ENCODE peak calls at places on chromosomes 11 and 22, in five cellular contexts. K, O, V, W and J are unnamed samples.

GRCh38 chr11:107011977-107012376 is 6.3 kb downstream of the GUCY1A2 start:
- DNase-seq in V (no peak), K (no peak), O (no peak), W (no peak), J (no peak)

GRCh38 chr11:111105566-111105965 is 140.0 kb upstream of the POU2AF2 start:
- DNase-seq in K (no peak), W (no peak), O (no peak), V (no peak), J (no peak)

GRCh38 chr11:47388697-47389576 is 10.6 kb upstream of the SPI1 start:
- DNase-seq in V (no peak), O (peak), W (no peak), K (no peak), J (no peak)

GRCh38 chr11:118001494-118001971 is 15.3 kb downstream of the IL10RA start:
- DNase-seq in K (no peak), V (no peak), O (no peak), W (no peak), J (no peak)

GRCh38 chr22:40666151-40666848 is 13.0 kb upstream of the MCHR1 start:
- DNase-seq in K (no peak), O (peak), W (no peak), V (no peak), J (no peak)

GRCh38 chr11:111604392-111605009 is 2.3 kb downstream of the SIK2 start:
- DNase-seq in K (no peak), W (peak), V (peak), O (peak), J (peak)

GRCh38 chr11:93843906-93844305 is 6.5 kb downstream of the VSTM5 start:
- DNase-seq in K (no peak), W (no peak), O (no peak), V (no peak), J (no peak)

GRCh38 chr11:9601041-9601875 is 27.8 kb downstream of the WEE1 start:
- DNase-seq in W (peak), O (no peak), K (peak), V (no peak), J (no peak)

GRCh38 chr22:27213766-27214581 is 556.6 kb downstream of the MIAT start:
- DNase-seq in K (no peak), W (no peak), O (no peak), V (no peak), J (no peak)

GRCh38 chr11:109077340-109077927 is 344.6 kb upstream of the C11orf87 start:
- DNase-seq in W (no peak), V (no peak), O (no peak), K (no peak), J (no peak)

GRCh38 chr11:68099474-68100405 is 21.4 kb downstream of the CHKA start:
- DNase-seq in V (peak), K (no peak), W (peak), O (peak), J (no peak)

DNA sequence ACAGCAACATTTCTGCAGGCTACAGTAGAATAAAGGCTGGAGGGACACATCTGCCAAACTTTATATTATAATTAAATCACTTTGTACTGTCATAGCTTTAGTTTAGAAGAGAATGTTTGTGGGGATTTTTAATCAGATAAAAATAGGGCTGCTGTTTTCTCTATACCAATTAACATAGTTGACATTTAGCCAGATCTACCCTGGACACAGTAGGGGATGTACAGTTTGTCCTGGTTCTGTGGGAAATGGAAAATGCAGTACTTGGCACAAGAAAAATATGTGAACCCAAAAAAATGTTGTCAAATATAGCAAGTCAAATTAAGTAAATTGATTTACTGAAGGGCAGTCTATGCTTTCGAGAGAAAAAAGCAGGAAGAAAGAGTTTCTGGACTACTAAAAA is 20.8 kb upstream of the PICALM start:
- DNase-seq in O (no peak), K (no peak), W (no peak), V (no peak), J (no peak)
- TF ChIP-seq SRF in O (no peak), K (no peak), W (no peak), V (no peak), J (no peak)

GRCh38 chr11:35917676-35918075 is 26.2 kb upstream of the LDLRAD3 start:
- DNase-seq in K (no peak), V (no peak), O (no peak), W (no peak), J (no peak)

GRCh38 chr11:35914824-35915223 is 29.0 kb upstream of the LDLRAD3 start:
- DNase-seq in O (no peak), W (no peak), V (no peak), K (no peak), J (no peak)

GRCh38 chr11:35919244-35919643 is 24.6 kb upstream of the LDLRAD3 start:
- DNase-seq in V (no peak), K (no peak), O (no peak), W (no peak), J (no peak)

GRCh38 chr11:35918716-35919115 is 25.1 kb upstream of the LDLRAD3 start:
- DNase-seq in O (no peak), K (no peak), V (no peak), W (no peak), J (no peak)

GRCh38 chr11:35916270-35916669 is 27.6 kb upstream of the LDLRAD3 start:
- DNase-seq in V (no peak), K (no peak), W (no peak), O (no peak), J (no peak)
- TF ChIP-seq SRF in V (no peak), K (no peak), W (no peak), O (no peak), J (no peak)

DNA sequence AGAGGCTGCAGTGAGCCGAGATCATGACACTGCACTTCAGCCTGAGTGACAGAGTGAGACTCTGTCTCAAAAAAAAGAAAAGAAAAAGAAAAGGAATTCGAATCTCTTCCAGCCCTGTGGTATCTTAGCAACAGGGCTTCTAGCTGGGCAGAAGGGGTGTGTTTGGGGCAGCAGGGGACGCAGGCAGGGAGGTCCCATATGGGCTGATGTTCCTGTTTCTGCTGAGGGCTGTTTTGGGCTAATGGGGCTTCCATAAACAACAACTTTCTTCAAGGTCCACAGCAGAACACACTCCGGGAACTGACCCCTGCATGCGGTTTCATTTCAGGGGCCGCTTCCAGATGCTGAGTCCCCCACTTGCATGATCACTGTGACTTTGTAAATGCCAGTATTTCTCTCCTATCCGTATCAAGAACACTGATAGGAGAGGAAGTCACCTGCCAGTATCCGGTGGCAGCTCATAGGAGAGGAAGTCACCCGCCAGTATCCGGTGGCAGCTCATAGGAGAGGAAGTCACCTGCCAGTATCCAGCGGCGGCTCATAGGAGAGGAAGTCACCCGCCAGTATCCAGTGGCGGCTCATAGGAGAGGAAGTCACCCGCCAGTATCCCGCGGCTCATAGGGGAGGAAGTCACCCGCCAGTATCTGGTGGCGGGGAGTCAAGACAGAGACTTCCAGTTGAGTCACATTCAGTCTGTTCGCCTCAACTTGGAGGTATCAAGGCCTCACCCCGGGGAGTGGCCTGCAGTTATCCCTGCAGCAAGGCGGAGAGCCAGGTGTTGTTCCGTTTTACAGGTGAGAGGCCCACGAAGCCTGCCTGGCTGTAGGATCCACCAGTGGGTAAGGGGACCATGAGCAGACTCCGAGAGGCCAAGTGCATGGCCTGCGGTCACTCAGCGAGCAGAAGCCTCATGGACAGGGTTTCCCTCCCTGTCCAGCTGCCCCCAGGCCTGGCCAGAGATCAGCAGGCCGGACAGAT is 8.3 kb upstream of the FGF19 start:
- DNase-seq in W (no peak), V (no peak), O (no peak), K (no peak), J (peak)
- TF ChIP-seq SRF in W (no peak), V (no peak), O (no peak), K (no peak), J (no peak)

DNA sequence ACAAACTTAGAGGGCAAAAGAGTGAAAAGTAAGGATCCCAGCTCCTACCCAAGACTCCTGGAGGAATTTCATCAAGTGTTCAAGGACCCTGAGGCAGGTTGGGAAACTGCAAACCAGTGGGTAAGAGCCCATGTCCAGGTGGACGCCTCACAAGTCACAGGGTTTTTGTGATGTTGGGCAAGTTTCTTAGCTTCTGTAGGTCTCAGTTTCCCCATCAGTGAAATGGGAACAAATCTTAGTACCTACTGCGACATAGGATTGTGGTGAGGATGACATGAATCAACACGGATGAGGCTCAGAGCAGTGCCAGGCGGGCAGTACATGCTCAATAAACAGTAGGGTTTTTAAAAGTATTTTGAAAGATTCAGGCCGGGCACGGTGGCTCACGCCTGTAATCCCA is 17.3 kb upstream of the CDC42EP1 start:
- DNase-seq in O (no peak), W (no peak), V (no peak), K (no peak), J (no peak)
- TF ChIP-seq SRF in O (no peak), W (no peak), V (no peak), K (no peak), J (no peak)

DNA sequence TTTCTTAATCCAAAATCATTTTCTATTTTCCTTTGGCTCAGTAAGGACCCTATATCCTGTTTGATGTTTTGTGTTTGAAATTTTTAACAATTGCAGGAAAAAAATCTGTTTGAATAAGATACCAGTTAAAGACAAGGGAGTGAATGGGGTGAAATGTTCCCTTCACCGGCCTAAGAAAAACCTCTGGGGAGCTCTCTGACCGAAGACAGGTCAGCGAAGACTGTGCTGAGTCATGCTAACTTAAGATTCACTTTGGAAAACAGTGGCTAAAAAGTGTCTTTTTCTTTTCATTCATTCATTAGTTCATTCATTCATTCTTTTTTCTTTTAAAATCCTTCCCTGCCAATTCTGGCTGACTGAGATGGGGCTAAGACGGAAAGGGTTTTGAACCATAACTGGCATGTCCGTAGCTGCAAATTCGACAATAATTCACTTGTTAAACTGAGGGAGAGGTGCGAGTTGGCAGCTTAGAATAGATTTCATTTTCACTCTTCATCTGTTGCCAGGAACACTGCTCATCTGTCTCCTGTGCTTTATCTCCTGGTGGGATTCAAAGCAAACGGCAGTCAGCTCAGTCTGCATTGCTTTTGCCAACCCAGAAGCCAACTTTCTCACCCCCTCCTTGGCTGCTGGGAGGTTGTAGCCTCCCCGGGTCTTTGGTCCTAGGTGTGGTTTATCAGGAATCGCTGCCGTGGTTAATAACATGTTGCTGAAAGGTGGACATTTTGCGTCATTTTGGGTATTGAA is 434.0 kb upstream of the LARGE1 start:
- DNase-seq in W (no peak), K (no peak), O (no peak), V (no peak), J (no peak)
- TF ChIP-seq SRF in W (no peak), K (no peak), O (no peak), V (no peak), J (no peak)

DNA sequence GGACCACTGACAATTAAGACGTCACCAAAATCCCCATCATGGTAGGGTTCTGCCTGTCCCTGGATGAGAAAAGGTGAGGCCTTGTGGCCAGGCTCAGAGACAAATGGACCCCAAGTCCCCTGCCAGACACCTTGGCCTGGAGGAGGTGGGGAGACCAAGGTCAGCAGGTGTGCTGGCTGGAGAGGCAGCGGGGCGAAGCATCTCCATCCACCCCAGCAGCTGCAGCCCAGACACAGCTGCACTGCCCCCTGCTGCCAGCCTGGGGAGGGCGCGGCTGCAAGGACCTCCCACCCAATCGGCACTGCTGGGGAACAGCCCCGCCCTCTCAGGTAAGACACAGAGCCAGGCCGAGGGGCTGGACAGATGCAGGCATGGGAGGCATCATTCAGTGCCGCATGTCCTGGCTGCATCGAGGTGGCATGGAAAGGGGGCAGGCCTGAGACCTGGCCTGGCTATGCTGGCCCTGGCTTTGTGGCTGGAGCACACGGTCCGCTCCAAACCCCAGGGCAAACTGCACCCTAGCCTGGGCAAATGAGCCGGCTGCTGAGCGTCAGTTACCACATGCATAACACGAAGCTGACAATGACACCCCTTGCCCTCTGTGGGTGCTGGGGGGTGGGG is 12.2 kb upstream of the MFNG start:
- DNase-seq in K (peak), V (peak), O (peak), W (peak), J (no peak)
- TF ChIP-seq SRF in K (no peak), V (no peak), O (no peak), W (no peak), J (no peak)

GRCh38 chr11:64032050-64032449 is 3.7 kb upstream of the FLRT1 start:
- DNase-seq in K (no peak), W (no peak), O (no peak), V (no peak), J (no peak)
- TF ChIP-seq SRF in K (no peak), W (no peak), O (no peak), V (no peak), J (no peak)

DNA sequence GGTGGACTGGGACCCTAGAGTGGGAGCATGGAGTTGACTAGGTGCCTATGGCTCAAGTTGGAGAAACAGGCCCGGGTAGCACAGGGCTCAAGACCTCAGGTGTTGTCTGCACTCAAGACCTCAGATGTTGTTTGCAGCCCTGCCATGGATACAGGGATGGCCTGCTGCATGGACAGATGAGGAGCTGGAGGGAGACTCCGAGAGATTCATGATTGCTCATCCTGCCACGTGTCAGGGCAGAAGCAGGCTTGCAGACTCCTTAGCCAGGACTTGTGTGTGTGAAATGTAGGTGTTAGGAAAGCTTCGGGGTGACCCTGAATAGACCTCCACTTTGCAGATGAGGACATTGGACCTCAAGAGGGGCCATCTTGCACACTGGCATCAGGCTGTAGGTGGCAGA is 921 bp downstream of the CCDC116 start:
- DNase-seq in K (no peak), V (no peak), W (no peak), O (no peak), J (no peak)
- TF ChIP-seq SRF in K (no peak), V (no peak), W (no peak), O (no peak), J (no peak)

GRCh38 chr11:131685206-131685605 is 314.8 kb downstream of the NTM start:
- DNase-seq in O (no peak), K (no peak), W (no peak), V (no peak), J (no peak)

GRCh38 chr11:131683131-131683530 is 312.7 kb downstream of the NTM start:
- DNase-seq in W (no peak), V (no peak), K (peak), O (no peak), J (no peak)

GRCh38 chr11:131684111-131685060 is 314.0 kb downstream of the NTM start:
- DNase-seq in K (peak), V (no peak), W (no peak), O (no peak), J (no peak)

GRCh38 chr11:131682373-131683015 is 312.1 kb downstream of the NTM start:
- DNase-seq in V (no peak), O (no peak), W (no peak), K (peak), J (no peak)

GRCh38 chr11:131683666-131684065 is 313.3 kb downstream of the NTM start:
- DNase-seq in O (no peak), K (peak), W (no peak), V (no peak), J (no peak)
- TF ChIP-seq SRF in O (no peak), K (no peak), W (no peak), V (no peak), J (no peak)